ENCODE peak calls at places on chromosomes 1 and 21, in six cellular contexts. One of them, this sample, is unnamed.

GRCh38 chr1:79777481-79778219 is 771.1 kb upstream of the ADGRL4 start:
- DNase-seq in IMR-90: no peak
- DNase-seq in H9: no peak
- DNase-seq in neuronal stem cell: no peak
- DNase-seq in H1: no peak
- DNase-seq in trophoblast cell: no peak
- DNase-seq in this sample: no peak

GRCh38 chr1:92186081-92186480 is 31.6 kb upstream of the C1orf146 start:
- DNase-seq in IMR-90: peak; percentile 73
- DNase-seq in H9: no peak
- DNase-seq in neuronal stem cell: no peak
- DNase-seq in H1: no peak
- DNase-seq in trophoblast cell: no peak
- DNase-seq in this sample: no peak

GRCh38 chr1:231610392-231610791 is 16.2 kb upstream of the DISC1 start:
- DNase-seq in IMR-90: no peak
- DNase-seq in H9: no peak
- DNase-seq in neuronal stem cell: no peak
- DNase-seq in H1: no peak
- DNase-seq in trophoblast cell: no peak
- DNase-seq in this sample: no peak

GRCh38 chr1:247368501-247368900 is 36.8 kb upstream of the ZNF496 start:
- DNase-seq in IMR-90: no peak
- DNase-seq in H9: no peak
- DNase-seq in neuronal stem cell: no peak
- DNase-seq in H1: no peak
- DNase-seq in trophoblast cell: no peak
- DNase-seq in this sample: no peak

GRCh38 chr1:85494957-85495266 is 30.0 kb upstream of the DDAH1 start:
- DNase-seq in IMR-90: peak; percentile 25
- DNase-seq in H9: no peak
- DNase-seq in neuronal stem cell: no peak
- DNase-seq in H1: no peak
- DNase-seq in trophoblast cell: peak; percentile 45
- DNase-seq in this sample: peak; percentile 50

GRCh38 chr21:44612029-44612486 is at the start of gene KRTAP10-8:
- DNase-seq in IMR-90: no peak
- DNase-seq in H9: no peak
- DNase-seq in neuronal stem cell: no peak
- DNase-seq in H1: peak; percentile 38
- DNase-seq in trophoblast cell: no peak
- DNase-seq in this sample: no peak

GRCh38 chr21:34865922-34866271 is 183.2 kb downstream of the RUNX1 start:
- DNase-seq in IMR-90: no peak
- DNase-seq in H9: peak; percentile 91
- DNase-seq in neuronal stem cell: no peak
- DNase-seq in H1: peak; percentile 49
- DNase-seq in trophoblast cell: peak; percentile 54
- DNase-seq in this sample: peak; percentile 69

GRCh38 chr1:156912861-156913808 is 7.3 kb upstream of the LRRC71 start:
- DNase-seq in IMR-90: no peak
- DNase-seq in H9: peak; percentile 69
- DNase-seq in neuronal stem cell: no peak
- DNase-seq in H1: peak; percentile 75
- DNase-seq in trophoblast cell: no peak
- DNase-seq in this sample: no peak

GRCh38 chr1:197463142-197463541 is 195.1 kb downstream of the CRB1 start:
- DNase-seq in IMR-90: no peak
- DNase-seq in H9: no peak
- DNase-seq in neuronal stem cell: no peak
- DNase-seq in H1: no peak
- DNase-seq in trophoblast cell: no peak
- DNase-seq in this sample: no peak

DNA sequence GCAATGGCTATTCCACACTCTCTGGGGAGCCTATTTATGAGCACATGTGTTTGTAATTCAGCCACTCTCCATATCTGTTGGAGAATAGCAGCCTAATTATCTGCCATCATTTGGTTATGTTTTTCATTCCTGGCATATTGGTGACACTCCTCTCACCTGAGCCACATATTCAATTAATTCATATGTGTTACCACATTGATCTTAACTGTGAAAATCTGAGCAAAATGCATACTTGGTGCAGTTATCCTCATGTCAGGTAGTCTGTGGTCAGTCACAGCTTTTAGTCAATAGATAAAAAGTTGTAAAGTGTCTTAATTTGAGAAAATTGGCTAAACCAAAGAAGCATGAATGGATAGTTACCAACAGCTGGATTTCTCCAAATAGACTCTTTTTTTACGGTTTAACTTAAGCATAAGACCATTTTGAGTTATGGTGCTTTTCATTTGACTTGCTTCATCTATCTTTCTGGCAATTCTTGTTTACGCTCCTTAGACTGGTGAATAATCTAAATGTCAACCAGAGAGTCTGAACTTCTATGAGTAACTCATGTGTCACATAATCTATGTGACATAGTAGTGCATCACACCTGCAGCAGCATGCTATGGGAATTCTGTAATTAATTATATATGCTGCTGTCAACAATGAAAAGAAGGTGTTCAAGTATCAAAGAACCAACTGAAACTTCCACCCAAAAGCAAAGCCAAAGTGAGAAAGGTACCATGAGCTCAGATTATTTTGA is 187.7 kb upstream of the SGIP1 start:
- DNase-seq in IMR-90: no peak
- DNase-seq in H9: no peak
- DNase-seq in neuronal stem cell: no peak
- DNase-seq in H1: no peak
- DNase-seq in trophoblast cell: no peak
- DNase-seq in this sample: no peak
- H3K4ac ChIP-seq in IMR-90: no peak overlapping the region
- H3K4ac ChIP-seq in H9: no peak overlapping the region
- H3K4ac ChIP-seq in neuronal stem cell: no peak overlapping the region
- H3K4ac ChIP-seq in H1: no peak overlapping the region
- H3K4ac ChIP-seq in trophoblast cell: no peak overlapping the region
- H3K4ac ChIP-seq in this sample: no peak overlapping the region

GRCh38 chr1:76186617-76187016 is 112.1 kb downstream of the ST6GALNAC3 start:
- DNase-seq in IMR-90: no peak
- DNase-seq in H9: no peak
- DNase-seq in neuronal stem cell: no peak
- DNase-seq in H1: no peak
- DNase-seq in trophoblast cell: no peak
- DNase-seq in this sample: no peak
- H2AFZ ChIP-seq in IMR-90: no peak overlapping the region
- H2AFZ ChIP-seq in H9: no peak overlapping the region
- H2AFZ ChIP-seq in neuronal stem cell: no peak overlapping the region
- H2AFZ ChIP-seq in H1: no peak overlapping the region
- H2AFZ ChIP-seq in trophoblast cell: no peak overlapping the region
- H2AFZ ChIP-seq in this sample: no peak overlapping the region

GRCh38 chr1:27603320-27603961 is 503 bp downstream of the AHDC1 start:
- DNase-seq in IMR-90: no peak
- DNase-seq in H9: no peak
- DNase-seq in neuronal stem cell: no peak
- DNase-seq in H1: peak; percentile 65
- DNase-seq in trophoblast cell: peak; percentile 44
- DNase-seq in this sample: no peak
- H2BK120ac ChIP-seq in IMR-90: peak overlapping the region; percentile 60
- H2BK120ac ChIP-seq in H9: no peak overlapping the region
- H2BK120ac ChIP-seq in neuronal stem cell: no peak overlapping the region
- H2BK120ac ChIP-seq in H1: no peak overlapping the region
- H2BK120ac ChIP-seq in trophoblast cell: peak overlapping the region; percentile 94
- H2BK120ac ChIP-seq in this sample: peak overlapping the region; percentile 88

DNA sequence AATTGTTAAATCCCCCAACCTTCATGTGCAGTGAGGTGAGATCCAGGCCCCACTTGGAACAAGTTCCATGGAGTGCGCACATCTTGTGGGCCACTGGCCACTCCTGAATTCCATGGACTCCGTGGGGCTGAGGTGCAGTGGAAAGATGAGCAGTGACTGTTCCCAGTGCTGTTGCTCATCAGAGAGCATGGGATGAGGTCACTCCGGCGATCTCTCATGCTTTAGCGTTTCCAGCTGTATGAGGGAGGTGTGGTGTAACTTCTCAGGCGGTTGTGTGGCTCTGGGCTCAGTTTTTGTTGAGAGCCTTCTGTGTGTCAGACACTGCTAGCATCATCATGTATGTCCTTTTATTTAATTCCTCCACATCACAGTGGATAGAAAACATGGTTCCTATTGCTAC is 96.2 kb downstream of the GALNT2 start:
- DNase-seq in IMR-90: peak; percentile 87
- DNase-seq in H9: peak; percentile 14
- DNase-seq in neuronal stem cell: no peak
- DNase-seq in H1: no peak
- DNase-seq in trophoblast cell: peak; percentile 77
- DNase-seq in this sample: peak; percentile 85
- H3K4ac ChIP-seq in IMR-90: no peak overlapping the region
- H3K4ac ChIP-seq in H9: no peak overlapping the region
- H3K4ac ChIP-seq in neuronal stem cell: no peak overlapping the region
- H3K4ac ChIP-seq in H1: no peak overlapping the region
- H3K4ac ChIP-seq in trophoblast cell: peak overlapping the region; percentile 6
- H3K4ac ChIP-seq in this sample: no peak overlapping the region

GRCh38 chr1:59967141-59967697 is 40.6 kb upstream of the CYP2J2 start:
- DNase-seq in IMR-90: peak; percentile 59
- DNase-seq in H9: no peak
- DNase-seq in neuronal stem cell: no peak
- DNase-seq in H1: no peak
- DNase-seq in trophoblast cell: no peak
- DNase-seq in this sample: peak; percentile 63
- H2AFZ ChIP-seq in IMR-90: no peak overlapping the region
- H2AFZ ChIP-seq in H9: no peak overlapping the region
- H2AFZ ChIP-seq in neuronal stem cell: no peak overlapping the region
- H2AFZ ChIP-seq in H1: peak overlapping the region; percentile 4
- H2AFZ ChIP-seq in trophoblast cell: no peak overlapping the region
- H2AFZ ChIP-seq in this sample: no peak overlapping the region

GRCh38 chr1:38990746-38991637 is at the start of gene AKIRIN1:
- DNase-seq in IMR-90: peak; percentile 95
- DNase-seq in H9: peak; percentile 99
- DNase-seq in neuronal stem cell: peak; percentile 97
- DNase-seq in H1: peak; percentile 99
- DNase-seq in trophoblast cell: peak; percentile 96
- DNase-seq in this sample: peak; percentile 96
- H2BK120ac ChIP-seq in IMR-90: peak within 1 kb of the TSS; percentile 28
- H2BK120ac ChIP-seq in H9: peak within 1 kb of the TSS; percentile 80
- H2BK120ac ChIP-seq in neuronal stem cell: peak within 1 kb of the TSS; percentile 98
- H2BK120ac ChIP-seq in H1: peak within 1 kb of the TSS; percentile 77
- H2BK120ac ChIP-seq in trophoblast cell: peak within 1 kb of the TSS; percentile 90
- H2BK120ac ChIP-seq in this sample: peak within 1 kb of the TSS; percentile 92

GRCh38 chr1:235128453-235129328 is at the start of gene TOMM20:
- DNase-seq in IMR-90: peak; percentile 99
- DNase-seq in H9: peak; percentile 98
- DNase-seq in neuronal stem cell: peak; percentile 95
- DNase-seq in H1: peak; percentile 95
- DNase-seq in trophoblast cell: peak; percentile 100
- DNase-seq in this sample: peak; percentile 98
- H3K4ac ChIP-seq in IMR-90: peak within 1 kb of the TSS; percentile 91
- H3K4ac ChIP-seq in H9: peak within 1 kb of the TSS; percentile 70
- H3K4ac ChIP-seq in neuronal stem cell: peak within 1 kb of the TSS; percentile 61
- H3K4ac ChIP-seq in H1: peak within 1 kb of the TSS; percentile 19
- H3K4ac ChIP-seq in trophoblast cell: peak within 1 kb of the TSS; percentile 98
- H3K4ac ChIP-seq in this sample: peak within 1 kb of the TSS; percentile 71

GRCh38 chr1:98084188-98084587 is 163.4 kb upstream of the DPYD start:
- DNase-seq in IMR-90: peak; percentile 62
- DNase-seq in H9: no peak
- DNase-seq in neuronal stem cell: no peak
- DNase-seq in H1: no peak
- DNase-seq in trophoblast cell: no peak
- DNase-seq in this sample: peak; percentile 46
- H2AFZ ChIP-seq in IMR-90: no peak overlapping the region
- H2AFZ ChIP-seq in H9: no peak overlapping the region
- H2AFZ ChIP-seq in neuronal stem cell: no peak overlapping the region
- H2AFZ ChIP-seq in H1: no peak overlapping the region
- H2AFZ ChIP-seq in trophoblast cell: no peak overlapping the region
- H2AFZ ChIP-seq in this sample: no peak overlapping the region

DNA sequence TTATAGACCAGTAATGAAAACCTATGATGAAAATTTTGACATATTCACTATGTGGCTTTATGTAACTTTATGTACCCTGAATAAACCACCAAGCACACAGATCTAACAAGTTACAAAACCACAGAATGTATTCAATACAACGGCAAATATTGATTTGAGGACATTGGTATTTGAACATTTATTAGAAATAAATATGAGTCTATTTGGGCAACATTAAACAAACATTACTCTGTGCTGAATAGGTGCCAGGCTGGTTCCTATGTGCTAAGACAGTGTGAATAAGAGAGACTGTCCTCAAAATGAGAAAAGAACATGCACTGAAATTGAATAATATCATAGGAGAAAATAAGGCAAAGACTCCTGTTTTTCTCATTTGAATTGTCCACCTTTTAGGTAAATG is 1341.2 kb downstream of the PLA2G4A start:
- DNase-seq in IMR-90: no peak
- DNase-seq in H9: no peak
- DNase-seq in neuronal stem cell: no peak
- DNase-seq in H1: no peak
- DNase-seq in trophoblast cell: no peak
- DNase-seq in this sample: no peak
- H2BK120ac ChIP-seq in IMR-90: no peak overlapping the region
- H2BK120ac ChIP-seq in H9: no peak overlapping the region
- H2BK120ac ChIP-seq in neuronal stem cell: no peak overlapping the region
- H2BK120ac ChIP-seq in H1: no peak overlapping the region
- H2BK120ac ChIP-seq in trophoblast cell: no peak overlapping the region
- H2BK120ac ChIP-seq in this sample: no peak overlapping the region

GRCh38 chr1:115507916-115508315 is 133.9 kb upstream of the VANGL1 start:
- DNase-seq in IMR-90: no peak
- DNase-seq in H9: no peak
- DNase-seq in neuronal stem cell: no peak
- DNase-seq in H1: no peak
- DNase-seq in trophoblast cell: no peak
- DNase-seq in this sample: no peak

GRCh38 chr1:115507256-115507589 is 134.5 kb upstream of the VANGL1 start:
- DNase-seq in IMR-90: peak; percentile 63
- DNase-seq in H9: peak; percentile 58
- DNase-seq in neuronal stem cell: peak; percentile 26
- DNase-seq in H1: no peak
- DNase-seq in trophoblast cell: no peak
- DNase-seq in this sample: peak; percentile 43

GRCh38 chr1:115501476-115501875 is 140.3 kb upstream of the VANGL1 start:
- DNase-seq in IMR-90: peak; percentile 18
- DNase-seq in H9: no peak
- DNase-seq in neuronal stem cell: no peak
- DNase-seq in H1: no peak
- DNase-seq in trophoblast cell: no peak
- DNase-seq in this sample: no peak

GRCh38 chr1:115505157-115505571 is 136.6 kb upstream of the VANGL1 start:
- DNase-seq in IMR-90: peak; percentile 21
- DNase-seq in H9: no peak
- DNase-seq in neuronal stem cell: no peak
- DNase-seq in H1: no peak
- DNase-seq in trophoblast cell: no peak
- DNase-seq in this sample: no peak

GRCh38 chr1:115506523-115507255 is 135.1 kb upstream of the VANGL1 start:
- DNase-seq in IMR-90: no peak
- DNase-seq in H9: no peak
- DNase-seq in neuronal stem cell: no peak
- DNase-seq in H1: no peak
- DNase-seq in trophoblast cell: no peak
- DNase-seq in this sample: no peak
- H3K4ac ChIP-seq in IMR-90: peak overlapping the region; percentile 19
- H3K4ac ChIP-seq in H9: no peak overlapping the region
- H3K4ac ChIP-seq in neuronal stem cell: no peak overlapping the region
- H3K4ac ChIP-seq in H1: no peak overlapping the region
- H3K4ac ChIP-seq in trophoblast cell: no peak overlapping the region
- H3K4ac ChIP-seq in this sample: no peak overlapping the region